ENCODE peak calls at places on chromosomes 16 and 17, in ten cellular contexts. E is neural progenitor cell, L is mucosa of descending colon, D is lung, F is PC-9, Y is astrocyte, C is ascending aorta, Z is tibial nerve, X is upper lobe of right lung, Q is HCT116. V is an unnamed sample.

GRCh38 chr16:15636392-15636873 is 6.5 kb downstream of the MARF1 start:
- DNase-seq in E (no peak), L (no peak), D (no peak), F (no peak), Y (no peak), C (no peak), Z (no peak), X (no peak), Q (no peak), V (no peak)

GRCh38 chr17:57755479-57756070 is 10.5 kb upstream of the CCDC182 start:
- DNase-seq in E (peak; percentile 28), L (no peak), D (no peak), F (no peak), Y (no peak), C (no peak), Z (no peak), X (no peak), Q (no peak), V (no peak)

GRCh38 chr17:77594416-77595209 is 363.9 kb upstream of the TNRC6C start:
- DNase-seq in E (no peak), L (no peak), D (no peak), F (no peak), Y (no peak), C (no peak), Z (no peak), X (peak; percentile 26), Q (no peak), V (no peak)

GRCh38 chr17:78653382-78653781 is 76.2 kb upstream of the DNAH17 start:
- DNase-seq in E (no peak), L (no peak), D (no peak), F (no peak), Y (peak; percentile 59), C (no peak), Z (no peak), X (no peak), Q (no peak), V (no peak)

GRCh38 chr16:52466998-52467397 is 79.9 kb downstream of the TOX3 start:
- DNase-seq in E (no peak), L (no peak), D (no peak), F (no peak), Y (no peak), C (no peak), Z (no peak), X (no peak), Q (no peak), V (no peak)

GRCh38 chr17:21674242-21674731 is 18.0 kb upstream of the KCNJ18 start:
- DNase-seq in E (no peak), L (no peak), D (no peak), F (no peak), Y (no peak), C (peak; percentile 61), Z (no peak), X (no peak), Q (no peak), V (no peak)

GRCh38 chr17:32875904-32876413 is 965 bp downstream of the MYO1D start:
- DNase-seq in E (no peak), L (no peak), D (no peak), F (no peak), Y (peak; percentile 35), C (no peak), Z (no peak), X (no peak), Q (no peak), V (no peak)

GRCh38 chr17:13984956-13985355 is 84.3 kb upstream of the COX10 start:
- DNase-seq in E (no peak), L (no peak), D (no peak), F (no peak), Y (no peak), C (no peak), Z (no peak), X (no peak), Q (no peak), V (no peak)

GRCh38 chr17:40327735-40328385 is 18.9 kb downstream of the RARA start:
- DNase-seq in E (no peak), L (no peak), D (no peak), F (peak; percentile 17), Y (no peak), C (no peak), Z (no peak), X (no peak), Q (no peak), V (no peak)

GRCh38 chr16:19583665-19584300 is 28.3 kb downstream of the VPS35L start:
- DNase-seq in E (peak; percentile 56), L (peak; percentile 48), D (no peak), F (no peak), Y (peak; percentile 29), C (no peak), Z (no peak), X (no peak), Q (peak; percentile 35), V (peak; percentile 65)

GRCh38 chr17:31318298-31319190 is 2.9 kb downstream of the EVI2A start:
- DNase-seq in E (peak; percentile 18), L (peak; percentile 45), D (peak; percentile 37), F (no peak), Y (peak; percentile 91), C (peak; percentile 76), Z (peak; percentile 66), X (no peak), Q (no peak), V (peak; percentile 28)

GRCh38 chr16:66406534-66407368 is 20.3 kb upstream of the BEAN1 start:
- DNase-seq in E (peak; percentile 87), L (peak; percentile 95), D (peak; percentile 85), F (peak; percentile 64), Y (peak; percentile 44), C (peak; percentile 92), Z (peak; percentile 94), X (peak; percentile 89), Q (peak; percentile 64), V (peak; percentile 70)

DNA sequence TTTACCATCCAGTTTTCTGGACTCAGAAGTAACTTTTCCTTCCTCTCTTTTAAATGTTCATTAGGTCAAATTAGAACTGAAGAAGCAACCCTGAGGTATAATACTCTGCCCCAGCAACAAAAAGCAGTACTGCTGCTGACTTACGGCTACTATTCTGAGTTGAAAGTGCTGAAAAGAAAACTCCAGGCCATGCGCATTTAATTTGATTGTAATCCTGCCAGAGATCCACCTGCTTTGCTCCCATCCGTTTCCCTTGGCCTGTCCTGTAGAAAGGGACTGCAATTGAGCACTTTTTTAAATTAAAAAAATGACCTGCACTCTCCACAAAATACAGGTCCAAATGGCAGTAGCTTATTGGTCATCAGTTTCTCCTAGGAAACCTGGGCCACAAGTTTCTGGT is 61.6 kb downstream of the PITPNC1 start:
- DNase-seq in E (peak; percentile 28), L (no peak), D (no peak), F (no peak), Y (no peak), C (no peak), Z (no peak), X (no peak), Q (no peak), V (no peak)
- H3K4me1 ChIP-seq in E (peaks cover 42% of the 10 kb centered on the region), L (no peaks in the 10 kb centered on the region), D (peaks cover 12% of the 10 kb centered on the region), F (no peaks in the 10 kb centered on the region), Y (peaks cover 13% of the 10 kb centered on the region), C (no peaks in the 10 kb centered on the region), Z (no peaks in the 10 kb centered on the region), X (peaks cover 34% of the 10 kb centered on the region), Q (peaks cover 13% of the 10 kb centered on the region), V (peaks cover 17% of the 10 kb centered on the region)

GRCh38 chr16:71919033-71919432 is 23.7 kb downstream of the IST1 start:
- DNase-seq in E (no peak), L (peak; percentile 33), D (no peak), F (no peak), Y (no peak), C (no peak), Z (no peak), X (no peak), Q (no peak), V (no peak)
- H3K36me3 ChIP-seq in E (peaks cover 10% of the 10 kb centered on the region), L (peaks cover 29% of the 10 kb centered on the region), D (peaks cover 45% of the 10 kb centered on the region), F (peaks cover 65% of the 10 kb centered on the region), Y (peaks cover 59% of the 10 kb centered on the region), C (peaks cover 63% of the 10 kb centered on the region), Z (peaks cover 30% of the 10 kb centered on the region), X (peaks cover 73% of the 10 kb centered on the region), Q (peaks cover 75% of the 10 kb centered on the region), V (peaks cover 52% of the 10 kb centered on the region)

DNA sequence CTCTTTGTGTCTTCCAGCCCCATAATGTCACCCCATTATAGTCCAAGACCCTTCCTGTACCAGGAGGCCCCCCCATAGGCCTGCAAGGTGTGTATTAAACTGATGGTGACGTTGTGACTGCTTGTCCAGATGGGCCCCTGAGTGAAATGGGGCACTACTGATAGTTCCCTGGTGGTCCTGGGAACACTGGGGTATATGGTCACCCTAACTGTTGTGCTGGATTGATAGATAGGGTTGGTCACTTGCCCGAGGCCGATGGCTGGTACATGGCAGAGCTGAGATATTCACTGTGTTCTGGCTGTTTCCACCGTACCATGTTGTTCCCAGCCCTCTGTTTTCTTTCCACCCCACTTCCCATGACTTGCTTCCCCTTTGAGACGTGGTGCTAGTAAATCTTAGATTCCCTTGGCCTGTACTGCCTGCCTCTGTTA is 4.3 kb downstream of the CNP start:
- DNase-seq in E (no peak), L (no peak), D (no peak), F (no peak), Y (no peak), C (no peak), Z (no peak), X (no peak), Q (no peak), V (no peak)
- H3K4me3 ChIP-seq in E (no peak overlapping the region), L (no peak overlapping the region), D (no peak overlapping the region), F (no peak overlapping the region), Y (no peak overlapping the region), C (no peak overlapping the region), Z (no peak overlapping the region), X (no peak overlapping the region), Q (no peak overlapping the region), V (no peak overlapping the region)

GRCh38 chr17:17144916-17145665 is 61.0 kb downstream of the PLD6 start:
- DNase-seq in E (no peak), L (no peak), D (no peak), F (no peak), Y (no peak), C (no peak), Z (no peak), X (no peak), Q (no peak), V (no peak)

GRCh38 chr17:17141860-17142552 is 64.1 kb downstream of the PLD6 start:
- DNase-seq in E (peak; percentile 78), L (peak; percentile 18), D (no peak), F (no peak), Y (no peak), C (no peak), Z (peak; percentile 34), X (no peak), Q (no peak), V (no peak)

GRCh38 chr17:17143501-17143900 is 62.6 kb downstream of the PLD6 start:
- DNase-seq in E (no peak), L (no peak), D (no peak), F (no peak), Y (no peak), C (no peak), Z (no peak), X (no peak), Q (no peak), V (no peak)

GRCh38 chr17:17142556-17142955 is 63.6 kb downstream of the PLD6 start:
- DNase-seq in E (no peak), L (no peak), D (no peak), F (no peak), Y (no peak), C (no peak), Z (no peak), X (no peak), Q (no peak), V (no peak)

DNA sequence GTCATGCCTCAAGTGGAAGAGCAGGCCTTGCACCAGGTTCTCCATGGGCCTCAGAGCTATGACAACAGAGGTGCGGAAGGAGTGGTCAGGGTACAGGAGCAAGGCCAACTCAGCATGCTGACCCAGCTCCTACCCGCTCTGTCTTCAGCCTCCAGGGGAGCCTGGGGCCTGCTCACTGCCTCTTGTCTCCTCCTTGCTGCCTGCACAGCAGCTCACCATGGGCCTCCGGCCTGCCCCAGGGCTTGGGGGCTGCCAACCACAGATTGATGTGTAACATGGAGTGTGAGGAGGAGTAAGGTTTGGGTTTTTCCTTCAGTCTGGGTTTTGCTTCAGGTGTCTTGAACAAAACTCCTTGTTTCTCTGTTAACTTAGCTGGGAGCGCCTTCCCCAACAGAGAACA is 62.1 kb downstream of the PLD6 start:
- DNase-seq in E (no peak), L (no peak), D (no peak), F (no peak), Y (no peak), C (no peak), Z (no peak), X (no peak), Q (no peak), V (no peak)
- H3K4me1 ChIP-seq in E (no peaks in the 10 kb centered on the region), L (no peaks in the 10 kb centered on the region), D (peaks cover 3% of the 10 kb centered on the region), F (no peaks in the 10 kb centered on the region), Y (peaks cover 23% of the 10 kb centered on the region), C (peaks cover 4% of the 10 kb centered on the region), Z (peaks cover 3% of the 10 kb centered on the region), X (no peaks in the 10 kb centered on the region), Q (no peaks in the 10 kb centered on the region), V (no peaks in the 10 kb centered on the region)

V was measured in small intestine.